ENCODE peak calls at places on chromosomes 12 and 14, in ten cellular contexts. Y is pancreas, Q is HL-60, E is epithelial cell of esophagus, R is mammary epithelial cell, N is brain microvascular endothelial cell, M is endothelial cell, P is body of pancreas, F is esophagus muscularis mucosa, S is GM20000. W is an unnamed sample.

GRCh38 chr12:72271741-72272661 is at the start of gene TRHDE:
- DNase-seq in Y (peak; percentile 73), Q (peak; percentile 9), E (peak; percentile 38), R (peak; percentile 64), N (peak; percentile 20), M (peak; percentile 46), P (peak; percentile 75), F (no peak), S (peak; percentile 24), W (peak; percentile 31)

GRCh38 chr12:110590806-110591326 is 7.7 kb upstream of the PPTC7 start:
- DNase-seq in Y (no peak), Q (peak; percentile 75), E (no peak), R (no peak), N (no peak), M (no peak), P (no peak), F (no peak), S (peak; percentile 72), W (peak; percentile 72)

GRCh38 chr12:52900166-52900895 is 4.5 kb downstream of the KRT8 start:
- DNase-seq in Y (no peak), Q (no peak), E (no peak), R (no peak), N (no peak), M (no peak), P (no peak), F (no peak), S (no peak), W (no peak)

GRCh38 chr12:59874781-59875180 is 279.0 kb downstream of the SLC16A7 start:
- DNase-seq in Y (no peak), Q (no peak), E (no peak), R (no peak), N (no peak), M (no peak), P (no peak), F (no peak), S (no peak), W (no peak)

GRCh38 chr12:122197612-122197966 is 5.9 kb upstream of the B3GNT4 start:
- DNase-seq in Y (no peak), Q (no peak), E (no peak), R (no peak), N (no peak), M (no peak), P (no peak), F (no peak), S (no peak), W (no peak)

GRCh38 chr14:76769636-76770292 is 8.5 kb downstream of the VASH1 start:
- DNase-seq in Y (no peak), Q (no peak), E (no peak), R (no peak), N (no peak), M (no peak), P (no peak), F (no peak), S (no peak), W (no peak)

GRCh38 chr12:12916135-12916956 is 25.0 kb downstream of the GPRC5A start:
- DNase-seq in Y (peak; percentile 87), Q (peak; percentile 83), E (peak; percentile 74), R (peak; percentile 54), N (peak; percentile 74), M (peak; percentile 89), P (peak; percentile 85), F (peak; percentile 97), S (peak; percentile 81), W (peak; percentile 82)

GRCh38 chr12:74896186-74896585 is 313.5 kb downstream of the KCNC2 start:
- DNase-seq in Y (no peak), Q (no peak), E (peak; percentile 67), R (peak; percentile 46), N (peak; percentile 10), M (no peak), P (no peak), F (no peak), S (no peak), W (no peak)

GRCh38 chr14:20671597-20672283 is 12.6 kb upstream of the RNASE4 start:
- DNase-seq in Y (no peak), Q (no peak), E (no peak), R (no peak), N (no peak), M (no peak), P (no peak), F (no peak), S (no peak), W (no peak)

GRCh38 chr14:92493024-92493423 is 20.6 kb upstream of the RIN3 start:
- DNase-seq in Y (no peak), Q (no peak), E (no peak), R (no peak), N (no peak), M (no peak), P (no peak), F (no peak), S (no peak), W (no peak)

GRCh38 chr14:92490239-92490959 is 23.2 kb upstream of the RIN3 start:
- DNase-seq in Y (no peak), Q (no peak), E (no peak), R (no peak), N (no peak), M (no peak), P (no peak), F (no peak), S (no peak), W (no peak)

GRCh38 chr14:92493492-92493891 is 20.1 kb upstream of the RIN3 start:
- DNase-seq in Y (no peak), Q (no peak), E (no peak), R (no peak), N (no peak), M (no peak), P (no peak), F (no peak), S (no peak), W (no peak)

GRCh38 chr14:92491782-92492181 is 21.8 kb upstream of the RIN3 start:
- DNase-seq in Y (no peak), Q (no peak), E (no peak), R (no peak), N (no peak), M (no peak), P (no peak), F (no peak), S (no peak), W (no peak)

DNA sequence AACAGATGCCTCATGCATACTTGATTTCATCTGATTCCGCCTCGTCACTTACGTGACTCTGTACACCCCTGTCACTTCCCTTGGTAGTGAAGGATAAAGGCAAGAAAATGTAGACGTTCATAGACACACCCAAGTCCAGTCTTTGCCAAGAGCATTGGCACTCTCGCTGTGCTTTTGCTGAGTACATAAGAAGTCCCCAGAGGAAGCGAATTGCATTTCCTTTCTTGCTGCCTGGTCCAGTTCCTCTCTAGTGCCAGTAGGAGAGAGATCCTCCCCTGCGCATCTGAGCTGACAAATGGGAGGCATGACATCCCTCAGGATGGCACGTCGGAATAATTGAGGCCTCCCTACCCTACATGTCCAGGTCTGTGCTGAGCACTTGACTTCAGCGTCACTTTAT is 21.3 kb upstream of the RIN3 start:
- DNase-seq in Y (no peak), Q (peak; percentile 72), E (no peak), R (no peak), N (no peak), M (no peak), P (peak; percentile 65), F (no peak), S (no peak), W (no peak)
- TF ChIP-seq CTCF in Y (no peak), Q (no peak), E (no peak), R (no peak), N (no peak), M (no peak), P (no peak), F (no peak), S (no peak), W (no peak)

DNA sequence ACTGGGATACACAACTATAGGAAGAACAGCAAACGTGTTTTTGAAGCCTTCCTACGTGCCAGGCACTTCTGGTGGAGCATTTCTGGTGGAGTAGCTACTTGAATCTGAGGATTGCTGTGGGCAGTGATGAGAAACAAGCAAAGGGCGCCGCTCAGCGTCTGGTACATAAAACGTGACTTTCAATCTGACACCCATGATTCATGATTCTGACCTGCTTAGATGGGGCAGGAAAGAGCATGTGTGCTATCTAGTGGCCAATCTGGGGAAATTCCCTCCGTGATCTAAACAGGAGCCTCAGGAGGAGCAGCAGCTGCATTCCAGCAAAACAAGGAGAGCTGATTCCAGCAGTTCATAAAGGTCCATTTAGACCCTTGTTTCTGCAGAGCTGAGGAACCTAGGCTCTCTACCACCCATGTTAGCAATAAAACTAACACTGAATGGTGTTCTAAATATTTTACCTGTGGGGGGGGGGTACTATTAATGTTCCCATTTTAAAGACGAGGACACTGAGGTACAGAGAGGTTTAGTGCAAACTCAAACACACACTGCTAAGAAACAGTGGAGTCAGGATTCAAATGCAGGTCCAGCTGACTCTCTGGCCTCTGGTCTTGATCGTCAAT is 37.8 kb downstream of the PAH start:
- DNase-seq in Y (peak; percentile 26), Q (peak; percentile 4), E (peak; percentile 83), R (peak; percentile 79), N (peak; percentile 31), M (peak; percentile 18), P (peak; percentile 58), F (no peak), S (peak; percentile 57), W (peak; percentile 65)
- TF ChIP-seq CTCF in Y (no peak), Q (peak; percentile 2), E (peak; percentile 57), R (peak; percentile 57), N (peak; percentile 25), M (no peak), P (peak; percentile 0), F (peak; percentile 33), S (peak; percentile 3), W (peak; percentile 57)

GRCh38 chr14:95361373-95362179 is 41.9 kb upstream of the CLMN start:
- DNase-seq in Y (peak; percentile 79), Q (peak; percentile 40), E (peak; percentile 27), R (peak; percentile 51), N (no peak), M (peak; percentile 38), P (peak; percentile 67), F (peak; percentile 90), S (peak; percentile 82), W (peak; percentile 78)
- TF ChIP-seq CTCF in Y (peak; percentile 79), Q (peak; percentile 29), E (peak; percentile 49), R (peak; percentile 81), N (peak; percentile 77), M (peak; percentile 86), P (peak; percentile 70), F (peak; percentile 50), S (peak; percentile 46), W (peak; percentile 76)

DNA sequence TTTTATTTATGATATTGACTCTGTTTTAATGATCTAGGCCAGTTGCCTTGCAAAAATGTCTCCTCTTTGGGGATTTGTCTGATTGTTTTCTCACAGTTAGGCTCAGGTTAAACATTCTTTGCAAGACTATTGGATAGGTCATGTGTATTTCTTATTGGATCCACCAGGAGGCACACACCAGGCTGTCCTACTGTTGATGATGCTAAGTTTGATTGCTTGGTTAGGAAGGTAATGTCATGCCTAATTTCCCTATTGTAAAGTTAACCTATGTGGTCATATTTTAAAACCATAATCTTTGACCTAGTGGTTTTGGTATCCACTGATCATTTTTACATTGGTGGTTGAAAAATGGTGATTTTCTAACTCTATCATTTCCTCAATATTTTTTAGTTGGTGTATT is 137.1 kb downstream of the BRMS1L start:
- DNase-seq in Y (no peak), Q (no peak), E (peak; percentile 46), R (no peak), N (no peak), M (peak; percentile 8), P (no peak), F (no peak), S (no peak), W (no peak)
- TF ChIP-seq CTCF in Y (no peak), Q (peak; percentile 10), E (peak; percentile 35), R (peak; percentile 57), N (peak; percentile 33), M (peak; percentile 62), P (no peak), F (no peak), S (no peak), W (peak; percentile 30)

GRCh38 chr12:90611891-90612290 is 343.1 kb downstream of the CCER1 start:
- DNase-seq in Y (no peak), Q (no peak), E (no peak), R (no peak), N (no peak), M (no peak), P (no peak), F (no peak), S (no peak), W (no peak)
- TF ChIP-seq CTCF in Y (no peak), Q (no peak), E (no peak), R (no peak), N (no peak), M (no peak), P (no peak), F (no peak), S (no peak), W (no peak)